ENCODE peak calls at places on chromosome 14, in four cellular contexts. U is GM10248; A is glutamatergic neuron; R is CD4-positive, alpha-beta T cell. Z is an unnamed sample.
A peak's percentile ranks its signal among the peaks of the same experiment; 100 is the strongest.

GRCh38 chr14:104383931-104384775 is 195.4 kb upstream of the C14orf180 start:
- DNase-seq in U (no peak), A (peak; percentile 14), R (no peak), Z (no peak)

GRCh38 chr14:97626088-97626487 is 828.9 kb downstream of the VRK1 start:
- DNase-seq in U (no peak), A (no peak), R (no peak), Z (no peak)

GRCh38 chr14:95508377-95508776 is 8.1 kb downstream of the SYNE3 start:
- DNase-seq in U (no peak), A (no peak), R (no peak), Z (no peak)

GRCh38 chr14:75234173-75234855 is 44.3 kb upstream of the FOS start:
- DNase-seq in U (no peak), A (no peak), R (no peak), Z (no peak)

GRCh38 chr14:69625299-69626131 is 14.1 kb downstream of the SUSD6 start:
- DNase-seq in U (peak; percentile 70), A (no peak), R (peak; percentile 56), Z (no peak)

GRCh38 chr14:39247256-39247655 is 13.5 kb downstream of the MIA2 start:
- DNase-seq in U (no peak), A (no peak), R (no peak), Z (no peak)

GRCh38 chr14:72610096-72610830 is 283.6 kb downstream of the DPF3 start:
- DNase-seq in U (no peak), A (no peak), R (no peak), Z (no peak)

GRCh38 chr14:104394606-104394910 is 185.0 kb upstream of the C14orf180 start:
- DNase-seq in U (no peak), A (peak; percentile 60), R (no peak), Z (no peak)

GRCh38 chr14:90743826-90744225 is 72.4 kb downstream of the TTC7B start:
- DNase-seq in U (no peak), A (no peak), R (no peak), Z (no peak)

GRCh38 chr14:91373591-91374245 is 43.9 kb downstream of the CCDC88C start:
- DNase-seq in U (peak; percentile 85), A (peak; percentile 68), R (no peak), Z (no peak)

GRCh38 chr14:33943081-33943480 is 7.8 kb downstream of the EGLN3 start:
- DNase-seq in U (no peak), A (no peak), R (no peak), Z (no peak)

GRCh38 chr14:92511472-92512247 is 1.9 kb upstream of the RIN3 start:
- DNase-seq in U (no peak), A (no peak), R (no peak), Z (no peak)

GRCh38 chr14:56590535-56590951 is 10.9 kb downstream of the TMEM260 start:
- DNase-seq in U (no peak), A (peak; percentile 70), R (no peak), Z (no peak)

DNA sequence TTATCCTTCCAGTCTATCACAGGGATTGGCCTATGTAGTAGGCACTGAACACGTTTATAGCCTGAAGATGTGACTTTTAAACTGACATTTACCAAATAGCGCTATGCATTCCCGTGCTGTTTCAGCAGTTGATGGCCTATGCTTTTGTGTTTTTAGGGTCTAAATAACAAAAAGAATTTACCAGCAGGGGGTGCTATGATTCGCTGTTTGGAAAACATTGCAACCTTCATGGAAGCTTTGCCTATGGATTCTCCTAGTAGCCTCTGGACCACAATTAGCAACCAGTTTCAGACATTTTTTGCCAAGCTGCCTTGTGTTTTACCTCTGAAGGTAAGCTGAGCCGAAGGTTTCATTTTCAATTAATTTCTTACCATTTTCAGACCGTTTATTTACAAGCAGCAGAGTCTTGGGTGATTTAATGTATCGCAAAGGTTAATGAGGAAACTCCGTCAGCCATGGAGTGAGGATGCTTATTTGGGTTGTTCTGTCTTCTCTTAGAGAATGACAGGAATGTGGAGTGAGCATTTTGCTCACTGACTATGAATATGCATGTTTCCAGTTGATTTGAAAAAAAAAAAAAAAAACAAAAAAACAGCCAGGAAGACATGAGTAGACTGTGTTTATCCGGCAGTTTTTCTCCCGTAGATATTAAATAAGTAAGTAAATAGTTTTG is 133.1 kb downstream of the PRIMA1 start:
- DNase-seq in U (peak; percentile 36), A (no peak), R (no peak), Z (no peak)
- TF ChIP-seq CTCF in U (peak; percentile 40), A (peak; percentile 89), R (peak; percentile 18), Z (peak; percentile 49)

GRCh38 chr14:81931828-81932227 is 398.2 kb upstream of the SEL1L start:
- DNase-seq in U (no peak), A (no peak), R (no peak), Z (no peak)

GRCh38 chr14:81927069-81927468 is 393.4 kb upstream of the SEL1L start:
- DNase-seq in U (no peak), A (no peak), R (no peak), Z (no peak)
- TF ChIP-seq CTCF in U (no peak), A (peak; percentile 16), R (no peak), Z (no peak)

DNA sequence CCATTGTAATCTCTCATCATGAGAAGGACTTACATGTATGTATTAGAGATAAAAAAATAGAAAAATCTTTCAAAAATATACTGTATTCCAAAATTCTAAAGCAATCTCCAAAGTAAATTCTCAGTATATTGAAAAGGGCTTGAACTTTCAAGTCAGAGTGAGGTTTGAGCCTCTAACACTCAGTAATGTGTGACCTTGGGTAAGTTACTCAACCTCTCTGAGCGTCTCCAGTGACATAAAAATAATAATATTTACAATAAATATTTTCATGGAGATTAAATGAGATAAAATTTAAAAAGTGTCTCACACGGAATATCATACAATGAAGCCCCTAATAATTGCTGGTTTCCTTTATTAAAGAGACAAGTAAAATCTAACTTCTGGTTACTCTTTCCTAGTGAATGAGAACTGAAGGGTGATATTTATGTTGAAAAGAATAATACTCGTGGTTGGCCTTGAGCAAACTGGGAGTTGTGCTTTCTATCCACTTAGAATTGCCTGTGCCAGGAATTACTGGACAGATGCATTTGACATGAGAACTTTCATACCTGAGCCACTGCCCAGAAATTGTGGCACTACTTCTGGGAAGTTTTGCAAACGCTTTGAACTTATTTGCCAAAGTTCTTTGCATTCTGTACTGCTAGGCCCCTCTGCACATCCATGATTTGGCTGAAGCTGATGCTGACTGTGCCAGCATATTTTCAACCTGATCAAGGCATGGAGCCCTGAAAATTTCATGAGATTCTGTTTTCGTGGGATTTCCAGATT is 933.7 kb downstream of the GALC start:
- DNase-seq in U (no peak), A (no peak), R (no peak), Z (no peak)
- TF ChIP-seq CTCF in U (no peak), A (no peak), R (no peak), Z (no peak)

GRCh38 chr14:22836301-22837058 is at the start of gene MMP14:
- DNase-seq in U (no peak), A (peak; percentile 66), R (no peak), Z (no peak)
- TF ChIP-seq CTCF in U (no peak), A (no peak), R (no peak), Z (no peak)

GRCh38 chr14:22227084-22227483 is 361.9 kb downstream of the DAD1 start:
- DNase-seq in U (no peak), A (no peak), R (no peak), Z (no peak)

GRCh38 chr14:22225526-22226133 is 363.4 kb downstream of the DAD1 start:
- DNase-seq in U (no peak), A (no peak), R (no peak), Z (no peak)

GRCh38 chr14:22231022-22231421 is 358.0 kb downstream of the DAD1 start:
- DNase-seq in U (peak; percentile 12), A (no peak), R (peak; percentile 1), Z (no peak)

GRCh38 chr14:22230517-22230916 is 358.5 kb downstream of the DAD1 start:
- DNase-seq in U (no peak), A (no peak), R (no peak), Z (no peak)

DNA sequence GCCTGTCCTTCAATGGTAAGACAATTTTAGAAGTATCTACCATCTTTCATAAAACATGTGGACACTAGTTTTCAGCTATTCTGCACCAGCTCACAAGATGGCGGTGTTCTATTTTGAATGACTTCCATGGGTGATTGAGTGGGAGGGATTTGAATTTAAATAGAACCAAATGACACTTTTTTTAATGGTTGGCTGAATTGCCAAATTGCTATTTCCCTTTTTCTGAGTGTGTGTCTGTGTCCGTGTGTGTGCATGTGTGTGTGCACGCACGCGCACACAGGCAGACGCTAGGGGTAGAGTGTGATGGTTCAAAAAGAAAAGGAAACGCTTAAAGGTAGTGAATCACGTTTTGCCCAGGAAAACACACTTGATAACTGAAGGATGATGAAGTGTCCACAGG is 362.6 kb downstream of the DAD1 start:
- DNase-seq in U (no peak), A (no peak), R (peak; percentile 3), Z (no peak)
- TF ChIP-seq CTCF in U (peak; percentile 23), A (no peak), R (no peak), Z (no peak)

DNA sequence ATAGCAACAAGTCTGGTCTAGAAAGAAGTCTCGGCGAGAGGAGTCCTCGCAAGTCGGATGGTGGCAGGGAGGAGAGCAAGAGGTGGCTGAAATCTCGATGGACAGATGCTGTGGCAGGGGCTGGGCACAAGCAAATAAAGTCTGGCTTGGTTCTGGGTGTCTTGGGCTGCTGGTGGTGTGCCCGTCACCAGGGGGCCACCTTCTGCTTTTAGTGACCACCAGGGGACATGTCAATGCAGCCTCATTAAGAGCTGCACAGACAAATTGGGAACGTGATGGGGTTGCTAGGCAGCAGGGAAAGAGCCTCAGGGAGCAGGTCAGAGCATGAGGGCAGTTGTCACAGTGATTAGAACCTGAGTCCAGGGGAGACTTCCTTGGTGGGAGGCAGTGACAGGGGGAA is 43.9 kb downstream of the LRRC74A start:
- DNase-seq in U (no peak), A (peak; percentile 39), R (no peak), Z (no peak)
- TF ChIP-seq CTCF in U (peak; percentile 14), A (peak; percentile 46), R (no peak), Z (no peak)

GRCh38 chr14:24273422-24273998 is 2.1 kb upstream of the RABGGTA start:
- DNase-seq in U (no peak), A (no peak), R (no peak), Z (no peak)
- TF ChIP-seq CTCF in U (no peak), A (no peak), R (no peak), Z (peak; percentile 19)

Z was measured in esophagus squamous epithelium.